ENCODE peak calls at places on chromosomes 12 and 14, in seven cellular contexts. Y is H1, Z is HCT116, V is SK-N-SH, C is K562, K is GM12878, M is HepG2. Q is an unnamed sample.
A peak's percentile ranks its signal among the peaks of the same experiment; 100 is the strongest.

GRCh38 chr12:20264608-20265114 is 103.7 kb upstream of the PDE3A start:
- DNase-seq in C (no peak), Y (peak; percentile 55), Z (no peak), K (no peak), M (no peak), V (no peak), Q (no peak)

GRCh38 chr12:41959271-41959670 is 185.4 kb downstream of the GXYLT1 start:
- DNase-seq in V (no peak), M (peak; percentile 14), Z (no peak), K (no peak), Y (no peak), C (no peak), Q (no peak)

GRCh38 chr14:64422753-64423152 is 34.6 kb downstream of the MTHFD1 start:
- DNase-seq in C (no peak), V (no peak), K (no peak), M (no peak), Y (no peak), Z (no peak), Q (no peak)

GRCh38 chr12:11722578-11723138 is 73.2 kb downstream of the ETV6 start:
- DNase-seq in Z (no peak), C (no peak), V (no peak), K (no peak), Y (no peak), M (no peak), Q (no peak)

GRCh38 chr14:74804219-74804825 is 41.2 kb downstream of the YLPM1 start:
- DNase-seq in Z (peak; percentile 33), Y (no peak), C (peak; percentile 17), K (no peak), M (peak; percentile 26), V (peak; percentile 44), Q (peak; percentile 24)

GRCh38 chr14:71400821-71401447 is 493.7 kb downstream of the PCNX1 start:
- DNase-seq in Z (no peak), V (no peak), M (no peak), Y (no peak), K (peak; percentile 40), C (no peak), Q (no peak)

GRCh38 chr12:28409892-28410291 is 219.6 kb downstream of the CCDC91 start:
- DNase-seq in Z (no peak), Y (no peak), M (no peak), V (no peak), C (no peak), K (no peak), Q (no peak)

GRCh38 chr12:38995249-38995648 is 89.9 kb upstream of the CPNE8 start:
- DNase-seq in V (no peak), C (no peak), M (no peak), K (no peak), Z (no peak), Y (no peak), Q (no peak)

GRCh38 chr12:78759387-78759786 is 105.2 kb upstream of the SYT1 start:
- DNase-seq in C (no peak), M (peak; percentile 1), Z (no peak), V (no peak), K (no peak), Y (no peak), Q (no peak)

GRCh38 chr12:17954788-17955187 is 135.2 kb downstream of the RERGL start:
- DNase-seq in C (no peak), V (no peak), M (no peak), K (no peak), Y (no peak), Z (no peak), Q (no peak)

GRCh38 chr12:92897844-92898243 is 31.3 kb downstream of the EEA1 start:
- DNase-seq in C (no peak), Z (no peak), K (no peak), M (no peak), V (no peak), Y (no peak), Q (no peak)

GRCh38 chr14:78071016-78071549 is 99.1 kb upstream of the NRXN3 start:
- DNase-seq in Y (no peak), M (no peak), K (no peak), V (no peak), C (no peak), Z (no peak), Q (no peak)

GRCh38 chr12:124852911-124853441 is 10.7 kb downstream of the SCARB1 start:
- DNase-seq in V (no peak), M (no peak), K (no peak), Z (no peak), C (no peak), Y (no peak), Q (no peak)

GRCh38 chr12:16606117-16606200 is at the start of gene LMO3:
- DNase-seq in Y (no peak), C (no peak), V (no peak), K (no peak), M (no peak), Z (no peak), Q (no peak)

GRCh38 chr12:16606936-16607335 is 974 bp upstream of the LMO3 start:
- DNase-seq in V (no peak), K (no peak), C (no peak), Z (no peak), M (no peak), Y (no peak), Q (no peak)

GRCh38 chr12:16604853-16605252 is 1.1 kb downstream of the LMO3 start:
- DNase-seq in Y (peak; percentile 54), Z (no peak), K (no peak), C (no peak), M (no peak), V (peak; percentile 20), Q (no peak)

GRCh38 chr12:16605666-16606116 is 271 bp downstream of the LMO3 start:
- DNase-seq in M (peak; percentile 9), C (no peak), V (peak; percentile 20), Y (no peak), Z (no peak), K (no peak), Q (no peak)

DNA sequence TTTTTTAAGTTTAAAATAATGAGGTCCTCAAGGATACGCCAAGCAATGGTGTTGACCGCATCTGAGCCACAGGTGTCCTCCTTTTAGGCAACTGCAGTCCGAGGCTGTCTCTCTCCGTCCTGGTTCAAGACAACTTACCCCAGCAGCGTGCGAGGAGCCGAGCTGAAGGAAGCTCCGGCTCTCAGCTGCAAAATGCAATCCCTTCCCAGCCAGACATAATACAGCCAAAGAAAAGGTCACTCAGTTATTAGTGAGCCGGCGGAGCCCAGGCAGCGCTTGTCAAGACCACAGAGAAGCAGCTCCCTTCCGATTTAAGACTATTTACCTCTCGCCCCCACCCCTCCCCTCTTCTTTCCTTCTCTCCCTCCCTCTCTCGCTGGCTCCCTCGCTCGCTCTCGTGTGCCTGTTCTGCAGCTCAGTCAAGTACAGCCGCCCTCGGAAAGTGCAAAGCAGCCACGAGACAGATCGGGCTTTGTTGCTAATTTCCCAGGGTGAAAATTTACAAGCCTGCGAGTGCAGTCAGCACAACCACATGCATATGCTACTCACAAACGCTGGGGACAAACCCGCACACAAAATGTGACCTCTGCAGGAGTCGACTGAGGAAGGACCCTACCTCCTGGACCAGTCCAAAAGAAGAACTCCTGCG is 363 bp upstream of the LMO3 start:
- DNase-seq in K (no peak), Y (peak; percentile 65), M (no peak), Z (no peak), V (peak; percentile 29), C (no peak), Q (no peak)
- TF ChIP-seq SIN3A in K (no peak), Y (peak; percentile 79), M (no peak), Z (no peak), V (no peak), C (no peak), Q (no peak)

DNA sequence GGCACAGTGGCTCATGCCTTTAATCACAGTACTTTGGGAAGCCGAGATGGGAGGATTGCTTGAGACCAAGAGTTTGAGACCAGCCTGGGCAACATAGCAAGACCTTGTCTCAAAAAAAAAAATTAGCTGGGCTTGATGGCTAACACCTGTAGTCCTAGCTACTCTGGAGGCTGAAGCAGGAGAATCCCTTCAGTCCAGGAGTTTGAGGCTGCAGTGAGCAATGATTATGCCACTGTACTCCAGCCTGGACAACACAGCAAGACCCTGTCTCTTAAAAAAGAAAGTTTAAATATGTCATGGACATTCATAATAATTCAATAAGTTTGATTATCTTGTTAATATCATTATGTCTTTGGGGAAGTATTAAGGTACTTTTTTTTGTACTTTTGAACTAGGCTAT is 38.9 kb downstream of the KIAA0586 start:
- DNase-seq in Z (no peak), Y (no peak), C (no peak), V (no peak), K (no peak), M (no peak), Q (no peak)
- TF ChIP-seq SIN3A in Z (no peak), Y (no peak), C (no peak), V (no peak), K (no peak), M (no peak), Q (no peak)

GRCh38 chr14:70320294-70320693 is 39.2 kb downstream of the COX16 start:
- DNase-seq in V (no peak), K (no peak), M (no peak), Z (no peak), C (no peak), Y (no peak), Q (no peak)
- TF ChIP-seq SIN3A in V (no peak), K (no peak), M (no peak), Z (no peak), C (no peak), Y (no peak), Q (no peak)

DNA sequence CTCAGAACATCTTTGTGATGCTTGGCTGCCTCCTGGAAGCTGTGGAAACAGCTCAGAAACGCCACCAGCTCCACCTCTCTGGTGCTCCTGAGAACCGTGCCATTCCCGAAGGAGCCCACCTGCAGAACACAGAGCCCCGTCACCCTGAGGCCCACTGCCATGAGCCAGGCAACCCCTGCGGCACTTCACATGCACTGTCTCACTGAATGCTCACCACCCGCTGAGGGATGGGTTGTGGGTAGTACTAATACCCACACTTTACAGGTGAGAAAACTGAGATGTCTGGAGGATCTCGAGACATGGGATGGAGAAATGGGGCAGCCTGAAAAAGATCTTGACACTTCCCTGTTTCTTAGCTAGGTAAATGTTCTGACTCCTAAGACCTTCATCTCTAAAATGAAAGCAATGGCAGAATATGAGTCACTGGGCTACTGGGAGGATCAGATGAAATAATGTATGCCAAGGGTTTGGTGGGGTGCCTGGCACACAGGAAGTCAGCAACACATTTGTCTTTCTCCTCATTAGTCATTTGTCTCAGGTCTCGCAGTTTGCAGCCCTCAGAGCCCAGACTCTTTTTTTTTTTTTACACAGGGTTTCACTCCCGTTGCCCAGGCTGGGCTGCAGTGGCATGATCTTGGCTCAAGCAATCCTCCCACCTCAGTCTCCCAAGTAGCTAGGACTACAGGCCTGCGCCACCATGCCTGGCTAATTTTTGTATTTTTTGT is 5.3 kb downstream of the OASL start:
- DNase-seq in Y (no peak), Z (peak; percentile 39), M (no peak), K (peak; percentile 38), V (no peak), C (no peak), Q (no peak)
- TF ChIP-seq SIN3A in Y (no peak), Z (no peak), M (no peak), K (no peak), V (no peak), C (no peak), Q (no peak)